ENCODE peak calls at places on chromosomes 1 and 21, in eight cellular contexts. F is left ventricle myocardium inferior, E is Daoy, A is stromal cell of bone marrow, N is A172, Z is GDM1, I is T1000, J is EL. G is an unnamed sample.

GRCh38 chr1:185816460-185816859 is 82.3 kb downstream of the HMCN1 start:
- DNase-seq in F (no peak), E (no peak), A (peak; percentile 77), N (no peak), Z (no peak), I (no peak), J (peak; percentile 28), G (peak; percentile 90)

GRCh38 chr1:22241250-22241649 is 98.4 kb upstream of the WNT4 start:
- DNase-seq in F (no peak), E (no peak), A (no peak), N (no peak), Z (no peak), I (no peak), J (no peak), G (no peak)

GRCh38 chr1:176696109-176696508 is 233.1 kb downstream of the PAPPA2 start:
- DNase-seq in F (no peak), E (no peak), A (no peak), N (peak; percentile 37), Z (no peak), I (no peak), J (no peak), G (peak; percentile 11)

GRCh38 chr1:226702957-226703831 is 35.9 kb downstream of the ITPKB start:
- DNase-seq in F (peak; percentile 84), E (peak; percentile 80), A (no peak), N (peak; percentile 50), Z (peak; percentile 75), I (peak; percentile 34), J (peak; percentile 57), G (peak; percentile 52)

GRCh38 chr1:201536542-201536941 is 2.4 kb upstream of the NAV1 start:
- DNase-seq in F (peak; percentile 39), E (peak; percentile 87), A (peak; percentile 93), N (peak; percentile 90), Z (no peak), I (peak; percentile 51), J (peak; percentile 93), G (peak; percentile 86)

GRCh38 chr1:152325111-152325510 is at the start of gene FLG:
- DNase-seq in F (no peak), E (peak; percentile 24), A (no peak), N (no peak), Z (no peak), I (no peak), J (no peak), G (no peak)

GRCh38 chr1:14827870-14828269 is 229.4 kb downstream of the KAZN start:
- DNase-seq in F (no peak), E (no peak), A (no peak), N (no peak), Z (no peak), I (no peak), J (no peak), G (no peak)

GRCh38 chr1:9728451-9729295 is 77.1 kb downstream of the PIK3CD start:
- DNase-seq in F (no peak), E (no peak), A (no peak), N (no peak), Z (no peak), I (no peak), J (no peak), G (no peak)

GRCh38 chr1:206687915-206688442 is 3.3 kb downstream of the MAPKAPK2 start:
- DNase-seq in F (no peak), E (peak; percentile 31), A (no peak), N (no peak), Z (no peak), I (no peak), J (peak; percentile 60), G (peak; percentile 29)

GRCh38 chr1:97307151-97307550 is 585.6 kb downstream of the PTBP2 start:
- DNase-seq in F (no peak), E (no peak), A (no peak), N (no peak), Z (no peak), I (no peak), J (peak; percentile 4), G (no peak)

GRCh38 chr21:45002381-45003204 is 62.8 kb downstream of the SLX9 start:
- DNase-seq in F (peak; percentile 8), E (no peak), A (no peak), N (no peak), Z (no peak), I (no peak), J (no peak), G (no peak)

GRCh38 chr1:150567341-150567716 is 12.1 kb downstream of the MCL1 start:
- DNase-seq in F (no peak), E (no peak), A (no peak), N (no peak), Z (no peak), I (no peak), J (no peak), G (no peak)

GRCh38 chr1:172351761-172352161 is 68.7 kb upstream of the C1orf105 start:
- DNase-seq in F (no peak), E (peak; percentile 60), A (no peak), N (peak; percentile 52), Z (no peak), I (no peak), J (peak; percentile 57), G (peak; percentile 54)

GRCh38 chr1:4022715-4023114 is 122.6 kb upstream of the C1orf174 start:
- DNase-seq in F (no peak), E (no peak), A (no peak), N (no peak), Z (no peak), I (no peak), J (no peak), G (no peak)

GRCh38 chr1:4108741-4109625 is 208.9 kb upstream of the C1orf174 start:
- DNase-seq in F (no peak), E (peak; percentile 66), A (no peak), N (no peak), Z (no peak), I (no peak), J (no peak), G (no peak)

GRCh38 chr1:230792691-230793462 is 45.7 kb downstream of the CAPN9 start:
- DNase-seq in F (no peak), E (no peak), A (no peak), N (no peak), Z (no peak), I (no peak), J (no peak), G (peak; percentile 28)

GRCh38 chr1:28510350-28511223 is 4.7 kb downstream of the RCC1 start:
- DNase-seq in F (no peak), E (peak; percentile 79), A (no peak), N (peak; percentile 46), Z (peak; percentile 38), I (no peak), J (peak; percentile 80), G (peak; percentile 69)

G was measured in foreskin fibroblast.